ENCODE peak calls at places on chromosome 5, in ten cellular contexts. H is stimulated activated CD4-positive, alpha-beta T cell treated with anti-CD3 and anti-CD28 coated beads, Interleukin-15, amount 100 ng/mL, for 1 hour; T is NCI-H345; C is DMS153; M is GM13977; W is lung; A is DMS53; X is NCI-H1436; U is pancreas; B is ELR. S is an unnamed sample.

GRCh38 chr5:150486402-150487198 is 21.3 kb upstream of the NDST1 start:
- DNase-seq in H (peak), T (peak), C (no peak), M (peak), W (peak), A (peak), X (peak), U (peak), B (peak), S (peak)

GRCh38 chr5:32543291-32543690 is 42.1 kb upstream of the SUB1 start:
- DNase-seq in H (no peak), T (no peak), C (no peak), M (no peak), W (no peak), A (no peak), X (no peak), U (no peak), B (peak), S (no peak)

GRCh38 chr5:131706278-131706677 is 71.2 kb upstream of the RAPGEF6 start:
- DNase-seq in H (no peak), T (no peak), C (no peak), M (no peak), W (no peak), A (no peak), X (no peak), U (no peak), B (no peak), S (no peak)

GRCh38 chr5:87103616-87104287 is 163.9 kb upstream of the RASA1 start:
- DNase-seq in H (no peak), T (no peak), C (no peak), M (peak), W (no peak), A (no peak), X (no peak), U (no peak), B (no peak), S (no peak)

GRCh38 chr5:14071433-14071832 is 71.7 kb upstream of the TRIO start:
- DNase-seq in H (no peak), T (peak), C (no peak), M (no peak), W (no peak), A (no peak), X (no peak), U (no peak), B (peak), S (no peak)

GRCh38 chr5:159947708-159948358 is 31.6 kb downstream of the ADRA1B start:
- DNase-seq in H (no peak), T (no peak), C (no peak), M (no peak), W (no peak), A (no peak), X (no peak), U (no peak), B (no peak), S (no peak)

GRCh38 chr5:110354896-110355295 is 371.6 kb downstream of the TMEM232 start:
- DNase-seq in H (no peak), T (no peak), C (no peak), M (no peak), W (no peak), A (no peak), X (no peak), U (no peak), B (no peak), S (no peak)

GRCh38 chr5:173271371-173271770 is 36.4 kb upstream of the NKX2-5 start:
- DNase-seq in H (no peak), T (no peak), C (no peak), M (no peak), W (no peak), A (no peak), X (no peak), U (no peak), B (no peak), S (no peak)

GRCh38 chr5:159936686-159937329 is 20.5 kb downstream of the ADRA1B start:
- DNase-seq in H (no peak), T (no peak), C (no peak), M (no peak), W (no peak), A (no peak), X (no peak), U (no peak), B (no peak), S (no peak)

GRCh38 chr5:17944046-17944445 is 309.8 kb downstream of the TAF11L14 start:
- DNase-seq in H (no peak), T (no peak), C (no peak), M (no peak), W (no peak), A (no peak), X (no peak), U (no peak), B (no peak), S (no peak)

GRCh38 chr5:64229163-64229774 is 63.6 kb downstream of the RNF180 start:
- DNase-seq in H (no peak), T (peak), C (no peak), M (peak), W (no peak), A (peak), X (peak), U (no peak), B (peak), S (no peak)

GRCh38 chr5:168782172-168782571 is 203.0 kb upstream of the PANK3 start:
- DNase-seq in H (no peak), T (no peak), C (peak), M (no peak), W (no peak), A (no peak), X (no peak), U (no peak), B (no peak), S (no peak)